ENCODE peak calls at places on chromosomes 11 and 22, in seven cellular contexts. I is psoas muscle, K is neural progenitor cell, G is A549, E is small intestine, S is PC-9, M is RWPE2. Y is an unnamed sample.
A peak's percentile ranks its signal among the peaks of the same experiment; 100 is the strongest.

GRCh38 chr11:119108151-119108856 is 1.2 kb downstream of the C2CD2L start:
- DNase-seq in I (no peak), K (peak; percentile 54), G (no peak), E (peak; percentile 82), S (peak; percentile 85), M (no peak), Y (no peak)

GRCh38 chr11:119189393-119189792 is 4.1 kb downstream of the NHERF4 start:
- DNase-seq in I (no peak), K (no peak), G (no peak), E (no peak), S (no peak), M (no peak), Y (no peak)

GRCh38 chr11:68117896-68118470 is 3.2 kb downstream of the CHKA start:
- DNase-seq in I (no peak), K (peak; percentile 64), G (no peak), E (no peak), S (no peak), M (no peak), Y (no peak)

GRCh38 chr22:45602824-45603301 is 68.8 kb upstream of the ATXN10 start:
- DNase-seq in I (no peak), K (peak; percentile 80), G (no peak), E (no peak), S (no peak), M (no peak), Y (peak; percentile 49)

GRCh38 chr11:123409886-123410549 is 20.1 kb upstream of the GRAMD1B start:
- DNase-seq in I (no peak), K (no peak), G (no peak), E (no peak), S (no peak), M (no peak), Y (no peak)

GRCh38 chr11:123308077-123308476 is 113.0 kb upstream of the CLMP start:
- DNase-seq in I (no peak), K (no peak), G (no peak), E (peak; percentile 47), S (no peak), M (no peak), Y (no peak)

GRCh38 chr22:46734830-46735453 is 3.1 kb downstream of the CERK start:
- DNase-seq in I (no peak), K (no peak), G (no peak), E (no peak), S (no peak), M (no peak), Y (no peak)

GRCh38 chr11:35484435-35484834 is 41.0 kb downstream of the PAMR1 start:
- DNase-seq in I (no peak), K (no peak), G (no peak), E (no peak), S (no peak), M (no peak), Y (no peak)

GRCh38 chr11:65095974-65096806 is at the start of gene VPS51:
- DNase-seq in I (peak; percentile 92), K (peak; percentile 96), G (peak; percentile 95), E (peak; percentile 94), S (peak; percentile 89), M (peak; percentile 90), Y (peak; percentile 87)

GRCh38 chr11:76628408-76628947 is 42.1 kb downstream of the LRRC32 start:
- DNase-seq in I (no peak), K (no peak), G (no peak), E (no peak), S (no peak), M (no peak), Y (no peak)

GRCh38 chr11:96215826-96216225 is 127.2 kb downstream of the MAML2 start:
- DNase-seq in I (no peak), K (no peak), G (no peak), E (no peak), S (no peak), M (no peak), Y (no peak)

GRCh38 chr11:96214745-96215093 is 128.3 kb downstream of the MAML2 start:
- DNase-seq in I (no peak), K (no peak), G (no peak), E (no peak), S (no peak), M (no peak), Y (no peak)

GRCh38 chr11:96217206-96217605 is 125.8 kb downstream of the MAML2 start:
- DNase-seq in I (no peak), K (no peak), G (no peak), E (no peak), S (no peak), M (no peak), Y (no peak)

GRCh38 chr11:96213500-96213899 is 129.5 kb downstream of the MAML2 start:
- DNase-seq in I (no peak), K (no peak), G (no peak), E (no peak), S (no peak), M (no peak), Y (no peak)

GRCh38 chr11:96215094-96215782 is 127.8 kb downstream of the MAML2 start:
- DNase-seq in I (no peak), K (no peak), G (no peak), E (peak; percentile 40), S (no peak), M (no peak), Y (no peak)
- H3K4me1 ChIP-seq in I (peaks cover 6% of the 10 kb centered on the region), K (peaks cover 7% of the 10 kb centered on the region), G (peaks cover 57% of the 10 kb centered on the region), E (no peaks in the 10 kb centered on the region), S (peaks cover 42% of the 10 kb centered on the region), M (peaks cover 31% of the 10 kb centered on the region), Y (no peaks in the 10 kb centered on the region)

GRCh38 chr11:88231894-88232482 is 56.7 kb upstream of the RAB38 start:
- DNase-seq in I (no peak), K (peak; percentile 48), G (peak; percentile 11), E (peak; percentile 34), S (peak; percentile 4), M (no peak), Y (no peak)

DNA sequence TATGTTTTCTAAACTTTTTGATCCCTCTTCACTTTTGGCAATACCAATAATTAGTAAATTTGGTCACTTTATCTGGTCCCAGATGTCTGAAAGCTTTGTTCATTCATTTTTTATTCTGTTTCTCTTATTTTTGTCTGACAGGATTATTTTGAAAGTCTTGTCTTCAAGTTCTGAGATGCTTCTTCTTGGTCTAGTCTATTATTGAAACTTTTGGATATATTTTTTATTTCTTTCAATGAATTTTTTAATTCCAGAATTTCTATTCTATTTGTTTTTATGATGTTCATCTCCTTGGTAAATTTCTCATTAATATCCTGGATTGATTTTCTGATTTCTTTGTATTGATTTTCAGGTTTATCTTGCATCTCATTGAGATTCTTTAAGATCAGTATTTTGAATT is 54.1 kb upstream of the RAB38 start:
- DNase-seq in I (no peak), K (no peak), G (no peak), E (no peak), S (no peak), M (no peak), Y (no peak)
- H3K9me3 ChIP-seq in I (peaks cover 11% of the 10 kb centered on the region), K (peaks cover 19% of the 10 kb centered on the region), G (peaks cover 23% of the 10 kb centered on the region), E (no peaks in the 10 kb centered on the region), S (peaks cover 18% of the 10 kb centered on the region), M (peaks cover 5% of the 10 kb centered on the region), Y (no peaks in the 10 kb centered on the region)

GRCh38 chr11:19819148-19819547 is 106.5 kb downstream of the NAV2 start:
- DNase-seq in I (no peak), K (no peak), G (no peak), E (no peak), S (no peak), M (no peak), Y (no peak)
- H3K4me1 ChIP-seq in I (peaks cover 42% of the 10 kb centered on the region), K (peaks cover 22% of the 10 kb centered on the region), G (no peaks in the 10 kb centered on the region), E (no peaks in the 10 kb centered on the region), S (no peaks in the 10 kb centered on the region), M (no peaks in the 10 kb centered on the region), Y (peaks cover 38% of the 10 kb centered on the region)

DNA sequence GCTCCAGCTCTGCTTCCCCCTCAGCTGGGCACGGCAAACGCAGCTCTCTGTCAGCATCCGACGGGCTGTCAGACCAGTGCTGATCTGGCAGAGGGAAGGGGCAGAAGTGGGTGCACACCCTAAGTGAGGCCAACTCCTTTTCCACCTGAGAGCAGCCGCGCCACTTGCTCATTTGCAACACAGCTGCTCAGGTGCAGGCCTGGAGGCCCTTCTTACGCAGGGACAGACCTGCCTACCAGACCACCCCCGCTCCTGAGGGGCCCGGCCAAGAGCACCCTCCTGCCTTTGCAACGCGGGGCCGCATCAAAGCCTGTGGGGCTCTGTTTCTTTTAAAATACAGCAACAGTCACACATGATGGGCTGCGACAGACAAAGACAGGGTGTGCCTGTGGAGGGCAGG is 47.8 kb upstream of the BID start:
- DNase-seq in I (no peak), K (no peak), G (no peak), E (no peak), S (no peak), M (no peak), Y (no peak)
- H3K9me3 ChIP-seq in I (no peaks in the 10 kb centered on the region), K (no peaks in the 10 kb centered on the region), G (no peaks in the 10 kb centered on the region), E (no peaks in the 10 kb centered on the region), S (no peaks in the 10 kb centered on the region), M (no peaks in the 10 kb centered on the region), Y (no peaks in the 10 kb centered on the region)

GRCh38 chr11:45052361-45052760 is 94.1 kb upstream of the PRDM11 start:
- DNase-seq in I (no peak), K (no peak), G (no peak), E (no peak), S (no peak), M (no peak), Y (no peak)

GRCh38 chr11:45051621-45052020 is 94.8 kb upstream of the PRDM11 start:
- DNase-seq in I (no peak), K (no peak), G (no peak), E (no peak), S (no peak), M (no peak), Y (no peak)

GRCh38 chr11:45054956-45055355 is 91.5 kb upstream of the PRDM11 start:
- DNase-seq in I (no peak), K (no peak), G (no peak), E (no peak), S (no peak), M (no peak), Y (no peak)

GRCh38 chr11:45056529-45056928 is 89.9 kb upstream of the PRDM11 start:
- DNase-seq in I (no peak), K (peak; percentile 96), G (no peak), E (no peak), S (no peak), M (no peak), Y (no peak)

GRCh38 chr11:45053736-45054446 is 92.5 kb upstream of the PRDM11 start:
- DNase-seq in I (no peak), K (no peak), G (no peak), E (no peak), S (no peak), M (no peak), Y (no peak)
- H3K4me1 ChIP-seq in I (peaks cover 20% of the 10 kb centered on the region), K (peaks cover 51% of the 10 kb centered on the region), G (no peaks in the 10 kb centered on the region), E (no peaks in the 10 kb centered on the region), S (no peaks in the 10 kb centered on the region), M (no peaks in the 10 kb centered on the region), Y (no peaks in the 10 kb centered on the region)

DNA sequence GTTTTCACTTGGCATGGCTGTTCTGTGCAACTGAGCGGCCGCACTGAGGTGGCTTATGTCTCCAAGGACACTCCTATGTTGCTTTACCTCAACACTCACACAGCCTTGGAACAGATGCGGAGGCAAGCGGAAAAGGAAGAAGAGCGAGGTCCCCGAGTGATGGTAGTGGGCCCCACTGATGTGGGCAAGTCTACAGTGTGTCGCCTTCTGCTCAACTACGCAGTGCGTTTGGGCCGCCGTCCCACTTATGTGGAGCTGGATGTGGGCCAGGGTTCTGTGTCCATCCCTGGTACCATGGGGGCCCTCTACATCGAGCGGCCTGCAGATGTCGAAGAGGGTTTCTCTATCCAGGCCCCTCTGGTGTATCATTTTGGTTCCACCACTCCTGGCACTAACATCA is 2.1 kb downstream of the CLP1 start:
- DNase-seq in I (no peak), K (no peak), G (no peak), E (no peak), S (no peak), M (no peak), Y (no peak)
- H3K9me3 ChIP-seq in I (no peaks in the 10 kb centered on the region), K (no peaks in the 10 kb centered on the region), G (no peaks in the 10 kb centered on the region), E (no peaks in the 10 kb centered on the region), S (no peaks in the 10 kb centered on the region), M (no peaks in the 10 kb centered on the region), Y (no peaks in the 10 kb centered on the region)

Y was measured in pancreas.